ENCODE peak calls at places on chromosome 1, in ten cellular contexts. Y, K, W, E, X, U, H, C, P and G are unnamed samples.

GRCh38 chr1:29254346-29254745 is 18.0 kb downstream of the PTPRU start:
- DNase-seq in H (no peak), X (no peak), P (no peak), Y (no peak), C (no peak), W (no peak), U (no peak), K (no peak), E (no peak), G (peak)

GRCh38 chr1:45325816-45326506 is 734 bp upstream of the HPDL start:
- DNase-seq in E (no peak), C (no peak), K (no peak), P (peak), X (no peak), Y (no peak), H (no peak), W (no peak), U (peak), G (no peak)

GRCh38 chr1:38094711-38095336 is 48.2 kb upstream of the POU3F1 start:
- DNase-seq in C (no peak), X (no peak), Y (no peak), U (no peak), K (no peak), E (no peak), H (no peak), W (no peak), P (no peak), G (no peak)

GRCh38 chr1:30899577-30900389 is 8.8 kb downstream of the SDC3 start:
- DNase-seq in U (no peak), Y (no peak), P (no peak), H (no peak), E (no peak), W (no peak), C (no peak), K (no peak), X (no peak), G (no peak)

GRCh38 chr1:24702511-24703293 is 42.5 kb upstream of the CLIC4 start:
- DNase-seq in E (no peak), Y (peak), W (peak), K (no peak), P (peak), X (no peak), H (peak), C (peak), U (no peak), G (peak)

GRCh38 chr1:247110627-247111258 is 6.6 kb upstream of the ZNF669 start:
- DNase-seq in P (no peak), W (no peak), H (peak), K (peak), X (no peak), C (peak), U (no peak), E (no peak), Y (no peak), G (peak)

GRCh38 chr1:46202975-46203737 is at the start of gene LURAP1:
- DNase-seq in W (no peak), Y (peak), H (peak), X (peak), K (peak), P (no peak), U (peak), E (peak), C (peak), G (peak)

GRCh38 chr1:169809370-169810095 is 14.8 kb upstream of the METTL18 start:
- DNase-seq in P (peak), U (peak), H (peak), C (peak), W (peak), X (peak), Y (peak), K (peak), E (no peak), G (peak)

GRCh38 chr1:203309115-203309429 is 3.8 kb downstream of the BTG2 start:
- DNase-seq in H (no peak), K (no peak), C (no peak), U (no peak), Y (no peak), X (no peak), W (no peak), E (no peak), P (no peak), G (no peak)